ENCODE peak calls at places on chromosomes 12 and 14, in four cellular contexts. H, T, W and M are unnamed samples.

GRCh38 chr14:54471641-54472040 is 17.1 kb downstream of the GMFB start:
- DNase-seq in H (no peak), T (no peak), W (no peak), M (no peak)

GRCh38 chr12:113762155-113762848 is 203.8 kb downstream of the RBM19 start:
- DNase-seq in H (no peak), T (no peak), W (no peak), M (no peak)

GRCh38 chr14:68704736-68705720 is 87.8 kb downstream of the ZFP36L1 start:
- DNase-seq in H (no peak), T (no peak), W (peak; percentile 60), M (peak; percentile 56)

GRCh38 chr14:92473947-92474535 is 39.5 kb upstream of the RIN3 start:
- DNase-seq in H (no peak), T (no peak), W (peak; percentile 16), M (no peak)

GRCh38 chr12:103600967-103601728 is 14.1 kb downstream of the STAB2 start:
- DNase-seq in H (no peak), T (no peak), W (no peak), M (no peak)

GRCh38 chr14:65620195-65620594 is 207.7 kb downstream of the FUT8 start:
- DNase-seq in H (no peak), T (no peak), W (no peak), M (no peak)

GRCh38 chr12:51183816-51184215 is 10.9 kb upstream of the TFCP2 start:
- DNase-seq in H (no peak), T (no peak), W (peak; percentile 26), M (no peak)

GRCh38 chr12:112862570-112863137 is 44.1 kb upstream of the OAS1 start:
- DNase-seq in H (no peak), T (no peak), W (no peak), M (no peak)

GRCh38 chr14:69580009-69580577 is 5.4 kb upstream of the CCDC177 start:
- DNase-seq in H (peak; percentile 66), T (no peak), W (peak; percentile 91), M (no peak)

GRCh38 chr12:47734725-47735480 is 9.6 kb upstream of the ENDOU start:
- DNase-seq in H (no peak), T (no peak), W (no peak), M (no peak)

GRCh38 chr14:51396222-51396815 is 156.3 kb downstream of the TMX1 start:
- DNase-seq in H (no peak), T (no peak), W (peak; percentile 99), M (peak; percentile 63)

GRCh38 chr12:51838762-51839161 is 9.8 kb downstream of the FIGNL2 start:
- DNase-seq in H (no peak), T (no peak), W (no peak), M (no peak)

GRCh38 chr12:131003676-131004075 is 50.0 kb downstream of the ADGRD1 start:
- DNase-seq in H (no peak), T (no peak), W (no peak), M (no peak)

GRCh38 chr12:108000111-108000510 is 129.0 kb upstream of the WSCD2 start:
- DNase-seq in H (no peak), T (no peak), W (no peak), M (no peak)

GRCh38 chr14:101963052-101963451 is 1.3 kb upstream of the DYNC1H1 start:
- DNase-seq in H (no peak), T (no peak), W (no peak), M (no peak)

DNA sequence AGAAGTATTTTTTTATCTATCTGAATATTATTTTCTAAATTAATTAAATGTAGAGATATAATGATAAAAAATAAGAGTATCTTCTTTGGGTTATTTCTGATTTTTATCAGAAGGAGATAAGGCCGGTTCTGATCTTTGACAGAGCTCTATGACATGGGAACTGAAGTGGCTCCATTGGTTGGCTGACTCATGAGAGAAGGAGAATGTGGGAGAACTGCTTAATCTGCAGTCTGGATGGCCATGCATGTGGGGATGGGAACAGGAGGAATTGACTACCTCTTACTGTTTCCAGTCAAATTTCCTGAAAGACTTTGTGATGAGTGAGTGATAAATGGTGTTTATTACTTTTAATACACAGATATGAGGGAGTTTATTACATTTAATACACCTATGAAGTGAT is 155.8 kb upstream of the ATP2B1 start:
- DNase-seq in H (no peak), T (no peak), W (no peak), M (no peak)
- H3K27me3 ChIP-seq in H (no peaks in the 10 kb centered on the region), T (no peaks in the 10 kb centered on the region), W (no peaks in the 10 kb centered on the region), M (no peaks in the 10 kb centered on the region)

GRCh38 chr14:99725774-99726537 is 41.9 kb downstream of the CYP46A1 start:
- DNase-seq in H (peak; percentile 56), T (no peak), W (no peak), M (no peak)
- H3K4me3 ChIP-seq in H (no peak overlapping the region), T (no peak overlapping the region), W (no peak overlapping the region), M (no peak overlapping the region)

GRCh38 chr14:100025111-100025510 is 40.1 kb upstream of the EVL start:
- DNase-seq in H (no peak), T (peak; percentile 22), W (no peak), M (no peak)
- H3K27ac ChIP-seq in H (no peak overlapping the region), T (no peak overlapping the region), W (no peak overlapping the region), M (no peak overlapping the region)

GRCh38 chr14:28767239-28767850 is 758 bp downstream of the FOXG1 start:
- DNase-seq in H (no peak), T (no peak), W (no peak), M (no peak)
- H3K27me3 ChIP-seq in H (peaks cover 47% of the 10 kb centered on the region), T (peaks cover 16% of the 10 kb centered on the region), W (peaks cover 65% of the 10 kb centered on the region), M (peaks cover 83% of the 10 kb centered on the region)

GRCh38 chr12:41205070-41205715 is 17.1 kb downstream of the PDZRN4 start:
- DNase-seq in H (no peak), T (no peak), W (no peak), M (no peak)
- H3K4me3 ChIP-seq in H (no peak overlapping the region), T (no peak overlapping the region), W (no peak overlapping the region), M (no peak overlapping the region)

DNA sequence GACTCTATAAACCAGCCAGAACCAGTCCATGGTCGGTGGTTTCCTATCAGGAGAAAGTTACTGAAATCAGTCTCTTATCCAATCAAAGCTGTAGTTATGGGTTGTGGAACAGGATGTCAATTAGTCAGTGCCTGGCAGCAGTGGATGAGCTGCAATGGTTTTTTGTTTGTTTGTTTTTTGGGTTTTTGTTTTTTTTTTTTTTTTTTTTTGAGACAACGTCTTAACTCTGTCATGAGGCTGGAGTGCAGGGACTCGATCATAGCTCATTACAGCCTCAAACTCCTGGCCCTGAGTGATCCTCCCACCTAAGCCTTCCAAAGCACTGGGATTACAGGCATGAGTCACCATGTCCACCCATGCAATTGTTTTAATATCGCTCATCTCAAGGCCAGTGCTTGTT is 113.3 kb upstream of the CAND1 start:
- DNase-seq in H (no peak), T (no peak), W (peak; percentile 26), M (no peak)
- H3K27ac ChIP-seq in H (no peak overlapping the region), T (no peak overlapping the region), W (no peak overlapping the region), M (no peak overlapping the region)